ENCODE peak calls at places on chromosomes 4 and X, in four cellular contexts. U is ovary, O is prostate gland, T is suprapubic skin. F is an unnamed sample.

GRCh38 chr4:177574446-177574845 is 132.2 kb upstream of the AGA start:
- DNase-seq in U (no peak), O (no peak), T (no peak), F (no peak)

GRCh38 chrX:20685652-20686051 is 418.9 kb upstream of the RPS6KA3 start:
- DNase-seq in U (no peak), O (no peak), T (no peak), F (no peak)

GRCh38 chr4:175540151-175540550 is 271.9 kb downstream of the GPM6A start:
- DNase-seq in U (no peak), O (no peak), T (no peak), F (no peak)

GRCh38 chr4:144556636-144557035 is 89.3 kb upstream of the HHIP start:
- DNase-seq in U (no peak), O (no peak), T (no peak), F (no peak)

GRCh38 chrX:8404443-8404842 is 60.2 kb upstream of the VCX3B start:
- DNase-seq in U (no peak), O (peak; percentile 42), T (no peak), F (no peak)

GRCh38 chr4:26173619-26174018 is 147.2 kb upstream of the RBPJ start:
- DNase-seq in U (no peak), O (no peak), T (no peak), F (no peak)

GRCh38 chr4:53780736-53781400 is 189.6 kb upstream of the LNX1 start:
- DNase-seq in U (no peak), O (no peak), T (no peak), F (no peak)

GRCh38 chr4:1243451-1244080 is 5.4 kb downstream of the CTBP1 start:
- DNase-seq in U (no peak), O (no peak), T (peak; percentile 72), F (no peak)

GRCh38 chr4:145557720-145558119 is 61.5 kb upstream of the MMAA start:
- DNase-seq in U (no peak), O (peak; percentile 46), T (no peak), F (peak; percentile 46)

GRCh38 chr4:173223743-173224142 is 55.1 kb downstream of the GALNT7 start:
- DNase-seq in U (no peak), O (no peak), T (no peak), F (no peak)

GRCh38 chrX:39619182-39620009 is 478.4 kb downstream of the BCOR start:
- DNase-seq in U (no peak), O (no peak), T (no peak), F (peak; percentile 31)

GRCh38 chrX:155314260-155314659 is 20.2 kb downstream of the CLIC2 start:
- DNase-seq in U (no peak), O (no peak), T (no peak), F (no peak)

GRCh38 chr4:35793045-35793722 is 451.1 kb downstream of the ARAP2 start:
- DNase-seq in U (no peak), O (no peak), T (no peak), F (no peak)

GRCh38 chr4:40193018-40193571 is 3.7 kb upstream of the RHOH start:
- DNase-seq in U (no peak), O (no peak), T (no peak), F (no peak)

GRCh38 chrX:11509786-11510185 is 155.9 kb downstream of the ARHGAP6 start:
- DNase-seq in U (no peak), O (no peak), T (no peak), F (no peak)

GRCh38 chr4:21901831-21902230 is 46.7 kb downstream of the KCNIP4 start:
- DNase-seq in U (no peak), O (no peak), T (no peak), F (no peak)
- H3K9me3 ChIP-seq in U (peaks cover 4% of the 10 kb centered on the region), O (no peaks in the 10 kb centered on the region), T (peaks cover 8% of the 10 kb centered on the region), F (no peaks in the 10 kb centered on the region)

GRCh38 chr4:2492970-2493369 is 24.1 kb downstream of the RNF4 start:
- DNase-seq in U (no peak), O (no peak), T (no peak), F (no peak)
- H3K36me3 ChIP-seq in U (no peaks in the 10 kb centered on the region), O (peaks cover 2% of the 10 kb centered on the region), T (peaks cover 68% of the 10 kb centered on the region), F (no peaks in the 10 kb centered on the region)

GRCh38 chr4:15005474-15006115 is 3.3 kb downstream of the CPEB2 start:
- DNase-seq in U (no peak), O (no peak), T (no peak), F (no peak)

GRCh38 chr4:15006416-15007024 is 4.2 kb downstream of the CPEB2 start:
- DNase-seq in U (no peak), O (no peak), T (no peak), F (no peak)

GRCh38 chr4:15003441-15003890 is 1.2 kb downstream of the CPEB2 start:
- DNase-seq in U (peak; percentile 69), O (peak; percentile 24), T (peak; percentile 82), F (peak; percentile 47)

GRCh38 chr4:15003891-15004700 is 1.8 kb downstream of the CPEB2 start:
- DNase-seq in U (peak; percentile 58), O (peak; percentile 30), T (peak; percentile 82), F (peak; percentile 24)

DNA sequence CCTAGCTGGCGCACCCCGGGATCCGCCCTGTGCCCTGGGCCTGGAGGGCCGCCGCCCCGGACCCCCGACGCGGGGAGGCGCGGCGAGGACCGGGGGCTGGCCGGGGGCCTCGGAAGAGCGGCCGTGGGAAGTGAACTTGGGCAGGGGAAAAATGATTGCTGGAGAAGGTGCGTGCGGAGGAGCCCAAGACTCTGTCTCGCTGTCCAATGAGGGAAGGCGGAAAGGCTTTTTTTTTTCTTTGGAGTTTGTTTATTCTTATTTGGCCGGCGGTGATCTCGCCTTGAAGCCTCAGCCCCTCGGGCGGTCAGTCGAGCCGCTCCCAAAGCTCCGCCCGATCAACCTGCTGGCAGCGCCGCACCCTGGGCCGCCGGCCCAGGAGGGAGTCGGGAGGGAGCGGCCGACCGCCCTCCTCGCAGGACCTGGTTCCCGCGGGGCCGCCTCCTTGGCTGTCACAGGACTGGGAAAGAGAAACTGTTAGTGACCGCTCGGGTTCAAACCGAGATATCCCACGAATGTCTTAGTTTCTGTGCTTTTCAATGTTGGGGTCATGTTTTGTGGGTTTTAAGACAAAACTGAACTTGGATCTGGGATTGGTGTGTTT is 2.5 kb downstream of the CPEB2 start:
- DNase-seq in U (peak; percentile 86), O (peak; percentile 86), T (peak; percentile 93), F (peak; percentile 81)
- TF ChIP-seq POLR2A in U (peak; percentile 22), O (peak; percentile 78), T (no peak), F (peak; percentile 63)

DNA sequence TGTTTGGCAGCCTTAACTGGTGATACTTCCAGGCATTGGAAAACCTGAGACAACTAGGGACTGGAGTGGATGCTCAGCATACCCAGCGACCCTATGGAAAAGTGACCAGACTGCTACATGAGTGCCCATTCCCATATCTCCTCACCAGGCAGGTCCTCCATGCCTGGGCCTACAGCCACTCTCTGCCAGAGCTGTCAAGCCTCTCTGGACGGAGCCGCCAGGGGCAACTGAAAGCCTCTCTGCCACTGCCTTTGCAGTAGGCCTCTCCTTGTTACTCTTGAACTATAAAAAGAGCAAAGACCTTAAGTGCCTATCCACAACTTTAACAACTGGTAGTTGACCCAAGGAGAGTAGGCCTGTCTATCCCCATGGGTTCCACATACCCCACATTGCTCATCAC is 20.2 kb upstream of the FAAH2 start:
- DNase-seq in U (no peak), O (no peak), T (no peak), F (no peak)
- H3K9me3 ChIP-seq in U (no peaks in the 10 kb centered on the region), O (no peaks in the 10 kb centered on the region), T (no peaks in the 10 kb centered on the region), F (no peaks in the 10 kb centered on the region)

DNA sequence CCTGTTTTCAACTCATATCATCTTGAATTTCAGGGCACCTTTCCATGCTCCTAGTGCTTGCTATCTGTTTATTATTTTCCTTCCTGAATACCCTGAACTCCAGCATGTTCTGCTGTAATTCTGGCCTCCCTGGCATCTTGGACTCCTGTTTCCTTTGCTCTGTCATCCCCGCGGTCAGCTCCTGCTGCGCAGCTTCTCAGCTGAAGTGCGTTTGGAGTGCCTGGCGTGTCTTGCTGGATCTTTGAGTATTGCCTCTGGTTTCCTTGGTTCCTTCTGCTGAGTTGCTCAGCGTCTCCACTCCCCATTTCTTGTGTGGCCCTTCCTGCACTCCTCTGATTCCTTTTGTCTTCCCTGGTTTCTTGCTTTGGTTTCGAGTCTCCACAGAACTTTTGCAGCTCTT is 84.4 kb downstream of the HTT start:
- DNase-seq in U (no peak), O (no peak), T (no peak), F (no peak)
- H3K36me3 ChIP-seq in U (no peaks in the 10 kb centered on the region), O (peaks cover 4% of the 10 kb centered on the region), T (peaks cover 85% of the 10 kb centered on the region), F (no peaks in the 10 kb centered on the region)

GRCh38 chrX:119468930-119469635 is 839 bp downstream of the SLC25A5 start:
- DNase-seq in U (peak; percentile 88), O (peak; percentile 79), T (peak; percentile 84), F (peak; percentile 86)
- TF ChIP-seq POLR2A in U (no peak), O (peak; percentile 45), T (no peak), F (peak; percentile 48)

GRCh38 chrX:55702611-55703010 is 14.9 kb upstream of the RRAGB start:
- DNase-seq in U (no peak), O (no peak), T (no peak), F (no peak)
- H3K9me3 ChIP-seq in U (peaks cover 5% of the 10 kb centered on the region), O (no peaks in the 10 kb centered on the region), T (no peaks in the 10 kb centered on the region), F (no peaks in the 10 kb centered on the region)

GRCh38 chr4:109496875-109497274 is 63.2 kb upstream of the MCUB start:
- DNase-seq in U (no peak), O (no peak), T (no peak), F (no peak)
- H3K36me3 ChIP-seq in U (no peaks in the 10 kb centered on the region), O (no peaks in the 10 kb centered on the region), T (peaks cover 81% of the 10 kb centered on the region), F (no peaks in the 10 kb centered on the region)